ENCODE peak calls at places on chromosomes 7 and 10, in ten cellular contexts. V is HepG2; J is transverse colon; R is CD4-positive, alpha-beta T cell; B is adrenal gland; H is RWPE1; T is cardiac muscle cell; G is tibial artery; P is endothelial cell; K is progenitor cell of endocrine pancreas. O is an unnamed sample.

GRCh38 chr7:116315293-116315692 is 105.0 kb downstream of the TES start:
- DNase-seq in B (no peak), T (no peak), K (no peak), V (no peak), H (peak), J (no peak), G (no peak), P (no peak), R (no peak), O (no peak)

GRCh38 chr7:5550385-5550784 is 126.8 kb upstream of the TNRC18 start:
- DNase-seq in P (no peak), R (no peak), T (no peak), V (no peak), H (no peak), B (no peak), K (no peak), J (no peak), G (no peak), O (no peak)

GRCh38 chr10:86545097-86545496 is 23.5 kb upstream of the WAPL start:
- DNase-seq in J (no peak), V (no peak), G (no peak), T (no peak), K (no peak), P (no peak), R (no peak), H (no peak), B (no peak), O (no peak)

GRCh38 chr7:150756858-150757257 is 19.6 kb downstream of the GIMAP5 start:
- DNase-seq in K (no peak), G (no peak), V (no peak), J (no peak), B (no peak), R (no peak), P (no peak), H (no peak), T (peak), O (no peak)

GRCh38 chr10:12332572-12333381 is 16.6 kb upstream of the CAMK1D start:
- DNase-seq in B (no peak), J (no peak), H (no peak), G (no peak), T (no peak), R (no peak), V (no peak), P (no peak), K (no peak), O (no peak)

GRCh38 chr10:111926286-111926685 is 257.3 kb downstream of the GPAM start:
- DNase-seq in G (no peak), K (no peak), H (no peak), P (no peak), B (no peak), J (no peak), V (no peak), T (no peak), R (no peak), O (no peak)

GRCh38 chr7:133003052-133003910 is 78.6 kb downstream of the CHCHD3 start:
- DNase-seq in G (no peak), V (no peak), T (no peak), J (no peak), R (no peak), K (no peak), B (no peak), P (no peak), H (no peak), O (no peak)

GRCh38 chr7:5450549-5451327 is 27.1 kb upstream of the TNRC18 start:
- DNase-seq in J (peak), P (peak), B (peak), R (peak), H (peak), V (peak), G (peak), T (peak), K (peak), O (peak)

DNA sequence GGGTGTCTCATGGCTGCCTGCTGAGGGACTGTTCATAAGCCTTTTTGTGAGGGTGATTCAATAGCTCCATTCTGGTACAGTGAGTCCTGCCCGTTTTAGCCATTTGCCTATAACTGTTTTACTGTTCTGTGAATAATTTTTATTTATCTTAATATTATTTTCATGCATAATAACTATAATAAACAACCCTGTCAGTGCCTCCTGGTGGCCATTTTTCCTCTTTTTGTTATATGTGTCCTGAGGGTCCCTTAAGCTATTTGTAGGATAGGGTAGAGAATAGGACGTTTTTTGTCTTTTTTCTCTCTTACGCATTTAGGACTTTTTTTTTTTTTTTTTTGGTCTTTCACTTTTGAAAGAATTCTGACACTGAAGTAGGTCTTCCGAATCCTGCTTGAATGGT is 2.9 kb downstream of the C1QL3 start:
- DNase-seq in P (no peak), T (no peak), K (no peak), B (no peak), V (no peak), H (no peak), J (no peak), R (no peak), G (no peak), O (no peak)
- TF ChIP-seq CTCF in P (peak), T (peak), K (peak), B (no peak), V (no peak), H (no peak), J (no peak), R (peak), G (no peak), O (no peak)

DNA sequence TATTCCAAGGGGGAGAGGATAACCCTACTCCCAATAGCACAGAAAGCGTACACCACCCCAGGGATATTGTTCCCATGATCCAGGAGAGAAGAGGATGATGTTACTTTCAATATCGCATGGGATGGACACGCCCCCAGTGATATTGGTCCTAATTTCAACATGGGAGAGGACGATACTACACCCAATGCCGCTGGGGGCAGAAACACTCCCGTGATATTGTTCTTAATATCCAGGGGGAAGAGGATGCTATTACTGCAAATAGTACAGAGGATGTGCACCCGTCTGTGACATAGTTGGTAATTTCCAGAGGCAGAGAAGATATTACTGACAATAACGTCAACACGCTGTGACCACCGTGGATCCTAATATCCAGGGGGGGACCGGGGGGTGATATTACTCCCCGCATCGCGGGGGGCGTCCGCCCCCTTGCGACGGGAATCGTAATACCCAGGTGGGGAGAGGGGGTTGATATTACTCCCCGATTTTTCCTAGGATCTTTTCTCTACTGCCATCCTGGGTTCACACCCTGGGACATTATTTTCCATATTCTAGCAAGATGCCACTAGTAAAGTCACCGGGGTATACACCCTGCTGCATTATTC is 16.6 kb downstream of the MEIG1 start:
- DNase-seq in K (no peak), R (no peak), T (no peak), G (no peak), J (no peak), B (no peak), H (no peak), V (no peak), P (no peak), O (no peak)
- TF ChIP-seq CTCF in K (no peak), R (no peak), T (peak), G (no peak), J (no peak), B (no peak), H (peak), V (peak), P (no peak), O (no peak)

DNA sequence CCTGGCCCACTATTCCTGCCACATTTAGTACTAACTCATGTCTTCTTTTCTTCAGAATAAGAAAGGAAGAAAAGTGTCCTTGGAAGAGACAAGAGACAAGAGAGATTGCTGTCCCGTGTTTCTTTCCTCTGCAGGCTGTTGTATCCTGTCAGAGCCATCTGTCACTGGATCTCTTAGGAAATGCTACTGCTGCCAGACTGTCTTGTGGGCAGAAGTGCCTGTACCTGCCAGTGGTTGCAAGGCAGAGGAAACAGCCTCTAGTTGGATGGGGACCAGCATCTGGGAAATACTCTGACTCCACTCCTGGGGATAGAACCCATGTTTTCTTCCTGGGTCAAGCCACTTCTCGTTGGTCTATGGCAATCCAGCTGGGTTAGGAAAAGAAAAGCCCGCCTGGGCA is 16.7 kb upstream of the MAP3K8 start:
- DNase-seq in K (no peak), J (no peak), P (no peak), H (no peak), R (no peak), G (no peak), B (no peak), V (no peak), T (no peak), O (no peak)
- TF ChIP-seq CTCF in K (no peak), J (no peak), P (no peak), H (no peak), R (no peak), G (no peak), B (no peak), V (no peak), T (no peak), O (no peak)

DNA sequence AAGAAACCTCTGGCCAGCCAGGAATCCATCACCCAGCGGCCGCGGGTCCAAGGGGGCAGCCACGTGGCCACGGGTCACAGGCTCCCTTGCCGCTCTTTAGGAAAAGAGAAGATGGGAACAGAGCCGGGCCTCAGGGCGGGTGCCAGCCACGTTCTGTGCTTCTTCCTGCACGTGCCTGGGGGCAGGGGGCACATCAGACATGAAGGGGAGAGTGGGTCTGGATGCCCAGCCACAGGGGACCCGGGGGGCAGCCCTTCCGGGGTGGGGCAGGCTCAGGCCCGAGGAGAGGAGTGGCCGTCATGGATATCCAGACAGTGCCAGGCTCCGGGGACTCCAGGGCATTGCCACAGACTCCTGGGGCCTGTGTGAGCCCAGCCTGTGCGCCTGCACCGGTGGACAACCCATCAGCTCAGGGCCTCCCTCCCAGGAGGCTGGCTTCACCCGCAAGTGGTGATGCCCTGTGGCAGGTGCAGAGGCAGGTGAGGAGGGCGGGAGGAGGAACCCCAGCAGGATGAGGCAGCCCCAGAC is 31.0 kb upstream of the ADGRA1 start:
- DNase-seq in T (no peak), V (no peak), P (no peak), G (no peak), H (no peak), K (no peak), R (no peak), J (no peak), B (no peak), O (no peak)
- TF ChIP-seq CTCF in T (no peak), V (no peak), P (no peak), G (no peak), H (no peak), K (no peak), R (no peak), J (no peak), B (no peak), O (no peak)

O was measured in activated B cell treated with CpG ODN at 0.5 μM for 24 hours.